ENCODE peak calls at places on chromosomes 13 and 19, in ten cellular contexts. P, C, T, B, E, U, V, A, N and X are unnamed samples.

GRCh38 chr13:113106666-113107065 is 1.1 kb downstream of the F7 start:
- DNase-seq in U (no peak), P (no peak), N (no peak), V (no peak), T (no peak), C (no peak), A (no peak), E (no peak), B (no peak), X (no peak)

GRCh38 chr19:35779033-35779432 is 3.7 kb downstream of the ARHGAP33 start:
- DNase-seq in B (no peak), N (no peak), U (no peak), C (no peak), T (no peak), A (no peak), E (no peak), V (no peak), P (no peak), X (no peak)

GRCh38 chr13:41216160-41216559 is 21.8 kb upstream of the KBTBD7 start:
- DNase-seq in A (no peak), C (no peak), T (peak), U (no peak), B (no peak), P (peak), N (no peak), E (no peak), V (no peak), X (no peak)

GRCh38 chr19:28504727-28505126 is 708.2 kb downstream of the UQCRFS1 start:
- DNase-seq in N (no peak), P (no peak), E (no peak), U (no peak), C (no peak), B (no peak), A (no peak), V (no peak), T (no peak), X (no peak)

GRCh38 chr13:110106726-110107125 is 200.2 kb downstream of the COL4A1 start:
- DNase-seq in V (no peak), E (no peak), T (no peak), U (no peak), A (peak), B (peak), N (peak), P (no peak), C (no peak), X (no peak)

GRCh38 chr13:31310781-31311180 is 111.0 kb downstream of the B3GLCT start:
- DNase-seq in C (no peak), E (no peak), B (no peak), N (no peak), A (no peak), V (peak), T (peak), P (no peak), U (no peak), X (no peak)

GRCh38 chr13:36865265-36865664 is 46.2 kb downstream of the RFXAP start:
- DNase-seq in N (no peak), V (no peak), C (no peak), B (no peak), A (no peak), T (no peak), E (no peak), U (no peak), P (no peak), X (no peak)

GRCh38 chr13:48476215-48476614 is 56.7 kb downstream of the RCBTB2 start:
- DNase-seq in B (no peak), N (no peak), V (no peak), C (no peak), U (no peak), A (no peak), E (no peak), P (no peak), T (no peak), X (no peak)

GRCh38 chr13:20873348-20873747 is 29.2 kb downstream of the XPO4 start:
- DNase-seq in T (peak), A (no peak), E (no peak), B (no peak), U (no peak), P (peak), C (no peak), V (no peak), N (no peak), X (no peak)

GRCh38 chr13:21637296-21637695 is 33.3 kb upstream of the MICU2 start:
- DNase-seq in C (no peak), T (peak), E (no peak), U (no peak), A (no peak), N (no peak), P (peak), B (no peak), V (no peak), X (no peak)

GRCh38 chr13:91346848-91347211 is 657 bp upstream of the MIR17HG start:
- DNase-seq in C (peak), V (peak), T (peak), N (peak), P (no peak), U (no peak), A (no peak), E (no peak), B (no peak), X (no peak)

GRCh38 chr13:111517641-111518010 is 197.2 kb downstream of the TEX29 start:
- DNase-seq in T (no peak), C (no peak), V (no peak), N (no peak), E (peak), U (no peak), A (no peak), B (no peak), P (no peak), X (no peak)

GRCh38 chr13:96075953-96076543 is 13.9 kb upstream of the HS6ST3 start:
- DNase-seq in V (no peak), U (no peak), T (no peak), A (no peak), C (no peak), P (peak), N (no peak), E (no peak), B (no peak), X (no peak)

GRCh38 chr13:35140321-35140720 is 198.3 kb downstream of the NBEA start:
- DNase-seq in C (no peak), B (no peak), U (no peak), P (peak), V (no peak), T (no peak), E (no peak), A (no peak), N (no peak), X (no peak)

GRCh38 chr13:109707044-109707794 is 79.2 kb downstream of the IRS2 start:
- DNase-seq in T (no peak), E (no peak), U (no peak), N (no peak), P (no peak), C (no peak), B (no peak), A (no peak), V (peak), X (no peak)

GRCh38 chr13:45674908-45675307 is 27.2 kb upstream of the CBY2 start:
- DNase-seq in A (no peak), N (no peak), B (no peak), V (no peak), C (no peak), E (no peak), P (peak), U (no peak), T (peak), X (no peak)

GRCh38 chr13:86765462-86765861 is 905.7 kb upstream of the SLITRK5 start:
- DNase-seq in A (no peak), E (no peak), N (no peak), B (no peak), V (no peak), C (no peak), T (no peak), U (no peak), P (no peak), X (no peak)

GRCh38 chr19:46141421-46141820 is 6.6 kb upstream of the IGFL2 start:
- DNase-seq in V (no peak), E (no peak), B (no peak), N (no peak), T (no peak), C (no peak), P (no peak), U (no peak), A (no peak), X (no peak)
- TF ChIP-seq CTCF in V (no peak), E (no peak), B (no peak), N (no peak), T (no peak), C (no peak), P (no peak), U (no peak), A (no peak), X (no peak)

DNA sequence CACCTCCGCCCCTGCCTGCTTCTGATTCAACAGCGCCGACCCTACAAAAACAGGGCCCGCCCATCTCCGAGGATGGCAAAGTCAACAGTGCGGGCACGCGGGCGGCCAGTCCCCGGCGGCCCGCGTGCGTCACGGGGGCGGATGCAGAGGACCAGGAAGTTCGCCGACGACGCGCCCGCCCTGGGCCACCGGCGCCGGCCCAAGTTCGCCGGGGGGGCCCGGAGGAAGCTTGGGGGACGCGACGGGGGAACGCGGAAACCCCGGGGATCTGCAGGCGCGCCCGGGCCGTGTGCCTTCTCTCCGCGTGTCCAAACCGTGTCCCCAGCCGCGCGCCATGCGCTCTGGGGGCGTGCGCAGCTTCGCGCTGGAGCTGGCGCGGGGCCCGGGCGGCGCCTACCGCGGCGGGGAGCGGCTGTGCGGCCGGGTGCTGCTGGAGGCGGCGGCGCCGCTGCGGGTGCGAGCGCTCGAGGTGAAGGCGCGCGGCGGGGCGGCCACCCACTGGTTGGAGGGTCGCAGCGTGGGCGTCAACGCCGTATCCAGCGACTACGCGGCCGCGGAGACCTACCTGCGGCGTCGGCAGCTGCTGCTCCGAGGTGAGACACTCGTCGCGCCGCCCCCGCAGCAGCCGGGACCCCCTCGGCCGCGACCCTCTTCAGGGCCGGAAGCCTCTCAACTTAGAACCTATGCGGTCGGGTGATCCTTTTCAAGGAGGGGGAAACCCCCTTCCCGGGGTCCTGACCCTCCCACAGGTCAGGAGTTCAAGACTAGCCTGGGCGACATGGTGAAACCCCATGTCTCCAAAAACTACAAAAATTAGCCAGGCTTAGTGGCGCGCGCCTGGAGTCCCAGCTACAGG is 6.8 kb upstream of the ARRDC2 start:
- DNase-seq in C (no peak), T (peak), U (peak), N (peak), E (peak), A (peak), V (peak), B (peak), P (peak), X (peak)
- TF ChIP-seq CTCF in C (no peak), T (no peak), U (no peak), N (no peak), E (no peak), A (peak), V (no peak), B (no peak), P (no peak), X (no peak)

GRCh38 chr19:54430306-54431254 is 15.3 kb downstream of the TTYH1 start:
- DNase-seq in N (no peak), A (no peak), T (no peak), E (peak), P (no peak), U (no peak), V (peak), B (no peak), C (no peak), X (peak)
- TF ChIP-seq CTCF in N (peak), A (no peak), T (no peak), E (peak), P (no peak), U (no peak), V (peak), B (no peak), C (peak), X (no peak)

DNA sequence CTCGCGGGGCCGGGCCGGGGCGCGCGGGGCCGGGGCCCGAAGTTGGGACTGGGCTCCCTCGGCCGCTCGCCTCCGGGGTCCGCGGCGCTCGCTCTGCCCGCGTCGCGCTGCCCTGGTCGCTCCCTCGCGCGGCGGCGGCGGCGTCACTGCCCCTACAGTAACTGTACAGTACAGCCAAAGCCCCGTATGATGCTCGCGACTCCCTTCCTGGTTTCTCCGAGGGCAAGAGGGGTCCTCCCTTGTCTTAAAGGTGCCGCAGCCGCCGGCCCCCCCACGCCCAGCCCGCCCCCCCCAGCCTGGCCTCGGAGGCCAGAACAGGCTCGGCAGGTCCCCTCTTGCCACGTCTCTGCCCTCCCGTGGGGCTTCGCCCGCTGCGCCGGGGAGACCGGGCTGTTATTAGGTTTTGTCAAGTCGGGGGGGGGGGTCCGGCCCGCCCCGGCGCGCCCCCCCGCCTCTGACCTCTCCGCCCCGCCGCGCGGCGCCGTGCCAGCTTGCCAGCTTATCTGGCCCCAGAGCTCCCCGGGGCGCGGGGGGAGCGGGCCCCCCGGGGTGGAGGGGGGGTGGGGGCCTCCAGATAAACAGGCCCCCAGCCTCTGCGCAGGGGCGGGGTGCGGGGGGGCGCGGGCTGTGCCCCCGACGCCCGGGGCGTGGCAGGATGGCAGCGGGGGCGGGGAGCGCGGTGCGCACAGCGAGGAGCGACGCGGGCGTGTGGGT is at the start of gene ZBTB7A:
- DNase-seq in E (peak), A (peak), C (no peak), V (peak), U (peak), B (peak), P (peak), T (peak), N (peak), X (peak)
- TF ChIP-seq CTCF in E (no peak), A (peak), C (no peak), V (no peak), U (no peak), B (no peak), P (no peak), T (no peak), N (no peak), X (no peak)

GRCh38 chr19:7912697-7913564 is 1.7 kb upstream of the TGFBR3L start:
- DNase-seq in C (no peak), U (no peak), B (no peak), P (no peak), E (no peak), A (no peak), T (no peak), V (no peak), N (no peak), X (no peak)

GRCh38 chr19:7914099-7914498 is 531 bp upstream of the TGFBR3L start:
- DNase-seq in B (no peak), A (no peak), P (no peak), C (no peak), U (no peak), T (no peak), V (no peak), N (no peak), E (no peak), X (no peak)

GRCh38 chr19:7914598-7915045 is at the start of gene TGFBR3L:
- DNase-seq in E (no peak), U (no peak), A (no peak), N (no peak), C (no peak), T (no peak), B (no peak), P (no peak), V (no peak), X (no peak)

GRCh38 chr19:7912144-7912696 is 2.4 kb upstream of the TGFBR3L start:
- DNase-seq in C (no peak), N (no peak), B (peak), E (no peak), A (no peak), V (no peak), T (no peak), P (no peak), U (no peak), X (no peak)

GRCh38 chr19:7913652-7914051 is 978 bp upstream of the TGFBR3L start:
- DNase-seq in E (no peak), T (no peak), P (no peak), C (no peak), A (no peak), U (no peak), N (no peak), V (no peak), B (no peak), X (no peak)
- TF ChIP-seq CTCF in E (no peak), T (no peak), P (no peak), C (no peak), A (no peak), U (no peak), N (no peak), V (no peak), B (no peak), X (no peak)

GRCh38 chr13:81140675-81141074 is 799.7 kb upstream of the SPRY2 start:
- DNase-seq in C (no peak), V (no peak), U (no peak), P (no peak), B (no peak), A (no peak), E (peak), T (no peak), N (no peak), X (no peak)

GRCh38 chr13:81138353-81138995 is 797.5 kb upstream of the SPRY2 start:
- DNase-seq in P (no peak), T (no peak), B (no peak), C (no peak), N (no peak), A (no peak), V (no peak), E (peak), U (no peak), X (no peak)

GRCh38 chr13:81142306-81142999 is 801.5 kb upstream of the SPRY2 start:
- DNase-seq in C (no peak), V (no peak), U (no peak), P (no peak), B (no peak), E (no peak), T (no peak), A (no peak), N (no peak), X (no peak)
- TF ChIP-seq CTCF in C (peak), V (no peak), U (no peak), P (no peak), B (no peak), E (no peak), T (no peak), A (no peak), N (no peak), X (no peak)

GRCh38 chr13:39602614-39603366 is at the start of gene LHFPL6:
- DNase-seq in A (peak), V (peak), P (peak), C (peak), T (peak), U (peak), E (peak), N (peak), B (peak), X (peak)
- TF ChIP-seq CTCF in A (no peak), V (no peak), P (peak), C (peak), T (peak), U (peak), E (no peak), N (peak), B (peak), X (no peak)

GRCh38 chr13:54536112-54536511 is 1507.5 kb downstream of the OLFM4 start:
- DNase-seq in E (no peak), B (no peak), C (no peak), N (no peak), U (no peak), P (no peak), V (no peak), T (no peak), A (no peak), X (no peak)
- TF ChIP-seq CTCF in E (no peak), B (no peak), C (peak), N (peak), U (no peak), P (no peak), V (peak), T (no peak), A (no peak), X (no peak)

DNA sequence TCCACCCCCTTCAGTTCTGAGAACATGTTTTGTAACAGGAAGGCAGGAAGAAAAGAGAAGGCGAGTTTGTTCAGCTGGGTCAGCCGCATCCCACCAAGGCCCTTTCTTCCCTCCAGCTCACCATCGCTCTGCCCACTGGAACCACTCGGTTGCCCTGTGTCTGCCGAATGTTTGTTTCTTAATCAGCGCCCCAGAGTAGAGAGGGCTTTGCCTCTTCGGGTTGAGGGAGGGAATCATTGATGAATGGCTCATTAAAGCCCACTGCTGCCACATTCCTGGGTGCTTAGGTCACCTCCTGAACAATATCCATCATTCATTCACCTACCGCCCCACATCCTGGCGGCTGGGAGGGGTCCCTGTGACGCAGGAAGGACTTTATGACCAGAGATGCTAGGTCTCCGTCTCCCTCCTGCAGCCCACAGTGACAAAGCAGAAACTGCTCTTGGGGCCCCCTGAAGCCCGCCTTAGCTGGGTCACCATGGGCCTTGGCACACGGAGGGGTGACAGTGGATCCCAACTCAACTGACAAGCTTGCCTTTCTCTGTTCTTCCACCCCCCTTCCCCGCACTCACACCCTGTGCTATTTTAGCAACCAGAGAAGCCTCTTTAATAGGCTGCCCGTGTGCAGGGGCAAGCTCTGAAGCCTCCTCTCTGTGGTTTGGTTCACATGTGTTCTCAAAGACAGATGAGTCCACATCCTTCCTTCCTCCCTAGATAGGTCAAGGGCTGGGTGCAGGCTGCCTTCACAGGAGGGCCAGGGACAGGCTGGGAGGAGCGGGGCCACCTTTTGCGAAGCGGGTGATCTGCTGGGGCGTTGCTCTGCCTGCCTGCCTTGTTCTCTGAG is 46.2 kb downstream of the ACTN4 start:
- DNase-seq in E (peak), T (peak), P (peak), B (no peak), U (no peak), C (peak), V (peak), N (no peak), A (no peak), X (no peak)
- TF ChIP-seq CTCF in E (no peak), T (no peak), P (no peak), B (no peak), U (no peak), C (no peak), V (no peak), N (no peak), A (no peak), X (no peak)

GRCh38 chr19:56842421-56842820 is 1.9 kb upstream of the PEG3 start:
- DNase-seq in A (no peak), E (no peak), N (no peak), T (no peak), P (no peak), U (no peak), B (no peak), C (no peak), V (no peak), X (no peak)
- TF ChIP-seq CTCF in A (no peak), E (no peak), N (no peak), T (no peak), P (no peak), U (no peak), B (no peak), C (no peak), V (no peak), X (no peak)